ENCODE peak calls at places on chromosomes 7 and 10, in eight cellular contexts. D is fibroblast of lung, L is pancreas, T is psoas muscle, F is ovary, E is GM23248, A is endodermal cell, O is body of pancreas. I is an unnamed sample. For H3K9me3, the result is how much of the 10 kb centered on the place peaks cover.

GRCh38 chr10:15802375-15802949 is 57.8 kb downstream of the MINDY3 start:
- DNase-seq in T (no peak), O (no peak), D (no peak), F (no peak), E (no peak), A (peak), L (no peak), I (no peak)

GRCh38 chr10:89793649-89794254 is 92.4 kb downstream of the KIF20B start:
- DNase-seq in O (peak), L (peak), E (peak), F (no peak), D (peak), T (no peak), A (peak), I (no peak)

GRCh38 chr10:43420369-43421200 is 11.6 kb upstream of the HNRNPF start:
- DNase-seq in E (peak), D (peak), T (peak), F (peak), A (peak), L (peak), O (peak), I (peak)

GRCh38 chr7:27992755-27993478 is 187.7 kb downstream of the JAZF1 start:
- DNase-seq in D (no peak), T (no peak), O (no peak), F (peak), A (no peak), L (no peak), E (no peak), I (no peak)

GRCh38 chr10:3169738-3170137 is 2.8 kb downstream of the PITRM1 start:
- DNase-seq in T (no peak), O (no peak), L (no peak), E (no peak), D (no peak), F (no peak), A (peak), I (no peak)

GRCh38 chr7:109844362-109844761 is 1246.6 kb upstream of the LRRN3 start:
- DNase-seq in A (no peak), F (no peak), O (no peak), E (peak), L (no peak), D (peak), T (no peak), I (no peak)

GRCh38 chr7:100509213-100509612 is 25.5 kb downstream of the NYAP1 start:
- DNase-seq in F (peak), O (peak), E (peak), D (peak), L (peak), A (no peak), T (no peak), I (no peak)

GRCh38 chr7:94414481-94414880 is 19.8 kb downstream of the COL1A2 start:
- DNase-seq in E (peak), F (no peak), L (no peak), O (no peak), A (no peak), D (peak), T (no peak), I (no peak)

GRCh38 chr10:65719790-65720189 is 1206.0 kb upstream of the LRRTM3 start:
- DNase-seq in L (no peak), O (no peak), A (no peak), T (no peak), F (no peak), E (no peak), D (peak), I (no peak)

GRCh38 chr10:34758447-34758996 is 56.6 kb downstream of the PARD3 start:
- DNase-seq in L (no peak), E (peak), T (no peak), O (no peak), F (no peak), D (peak), A (no peak), I (no peak)

GRCh38 chr7:141452911-141453310 is 98.3 kb upstream of the AGK start:
- DNase-seq in D (no peak), T (no peak), A (no peak), O (no peak), L (no peak), E (no peak), F (no peak), I (no peak)

GRCh38 chr7:143391462-143392404 is 10.6 kb downstream of the ZYX start:
- DNase-seq in L (peak), O (no peak), E (peak), F (peak), D (peak), A (peak), T (peak), I (peak)

GRCh38 chr7:127770870-127771269 is 118.9 kb downstream of the SND1 start:
- DNase-seq in F (no peak), A (no peak), E (peak), L (no peak), O (no peak), T (no peak), D (peak), I (no peak)

GRCh38 chr7:24284699-24285506 is 913 bp downstream of the NPY start:
- DNase-seq in O (no peak), L (no peak), T (no peak), E (no peak), F (no peak), A (peak), D (no peak), I (no peak)

GRCh38 chr7:107725138-107725740 is 18.7 kb upstream of the CBLL1 start:
- DNase-seq in A (peak), E (peak), L (peak), D (peak), T (no peak), F (peak), O (peak), I (no peak)

GRCh38 chr7:101717986-101718746 is 89.1 kb upstream of the MYL10 start:
- DNase-seq in A (no peak), L (peak), E (peak), T (peak), F (no peak), D (peak), O (no peak), I (no peak)

GRCh38 chr7:91276909-91277308 is 12.7 kb downstream of the FZD1 start:
- DNase-seq in E (no peak), T (no peak), D (no peak), O (no peak), A (no peak), F (no peak), L (no peak), I (no peak)

GRCh38 chr10:132626761-132627735 is 89.5 kb downstream of the INPP5A start:
- DNase-seq in L (no peak), E (no peak), O (no peak), D (no peak), T (no peak), A (no peak), F (peak), I (no peak)

GRCh38 chr10:110357252-110357780 is 52.6 kb upstream of the SMNDC1 start:
- DNase-seq in T (no peak), L (no peak), A (no peak), D (peak), F (peak), E (peak), O (no peak), I (no peak)

GRCh38 chr7:15972767-15973362 is 286.4 kb upstream of the MEOX2 start:
- DNase-seq in T (no peak), F (no peak), O (no peak), E (peak), A (no peak), L (no peak), D (peak), I (no peak)

GRCh38 chr7:151427705-151428392 is 12.1 kb downstream of the CRYGN start:
- DNase-seq in T (no peak), E (no peak), O (no peak), A (no peak), D (no peak), L (no peak), F (peak), I (no peak)

GRCh38 chr10:77290528-77291155 is 347.0 kb downstream of the KCNMA1 start:
- DNase-seq in L (no peak), A (no peak), O (no peak), E (peak), F (no peak), T (no peak), D (peak), I (no peak)

DNA sequence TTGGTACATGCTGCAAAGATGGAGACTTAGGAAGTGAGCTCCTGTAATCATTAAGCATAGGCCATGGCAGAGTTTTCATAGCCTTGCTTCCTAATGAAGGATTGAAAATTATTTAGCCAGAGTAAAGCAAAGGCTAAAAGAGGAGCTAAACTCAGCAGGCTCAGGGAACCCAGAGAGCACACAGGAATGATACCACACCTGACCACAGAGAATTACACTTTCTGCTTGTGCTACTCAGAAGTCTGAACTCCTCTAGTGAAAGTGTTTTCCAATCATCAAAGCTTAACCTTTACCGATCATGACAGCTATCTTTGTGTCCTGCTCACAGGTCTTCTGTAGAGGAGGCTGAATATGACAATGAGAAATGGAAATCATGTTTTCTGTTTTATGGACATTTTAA is 347.7 kb downstream of the OTUD1 start:
- DNase-seq in T (no peak), A (no peak), O (no peak), F (no peak), D (no peak), L (no peak), E (no peak), I (no peak)
- H3K27ac ChIP-seq in T (no peak), A (no peak), O (no peak), F (no peak), D (no peak), L (no peak), E (no peak), I (no peak)

GRCh38 chr7:261341-262250 is 28.4 kb upstream of the FOXL3 start:
- DNase-seq in E (no peak), F (no peak), L (no peak), A (no peak), D (no peak), T (peak), O (no peak), I (no peak)
- H3K9me3 ChIP-seq in E (under half), F (under half), L (under half), A (under half), D (under half), T (under half), O (under half), I (under half)

DNA sequence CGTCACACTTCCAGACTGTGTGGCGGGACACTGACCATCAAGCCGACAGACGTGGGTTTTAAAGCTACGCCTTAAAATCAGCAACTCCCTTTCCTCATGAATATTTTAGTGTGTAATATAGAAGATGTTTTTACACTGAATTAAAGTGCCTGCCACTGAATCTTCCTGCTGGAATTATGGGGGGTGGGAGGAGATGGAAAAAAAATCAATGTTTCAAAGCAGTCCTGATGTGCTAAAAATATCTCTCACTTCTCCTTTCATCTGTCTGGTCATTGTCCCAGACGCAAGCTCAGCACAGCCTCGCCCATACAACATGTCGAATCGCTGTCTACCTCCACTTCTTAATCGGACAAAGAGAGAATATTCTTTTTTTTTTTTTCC is 165.1 kb upstream of the KLF14 start:
- DNase-seq in A (no peak), T (no peak), E (no peak), F (no peak), L (no peak), D (no peak), O (no peak), I (no peak)
- H3K27ac ChIP-seq in A (no peak), T (peak), E (peak), F (no peak), L (peak), D (peak), O (peak), I (no peak)

DNA sequence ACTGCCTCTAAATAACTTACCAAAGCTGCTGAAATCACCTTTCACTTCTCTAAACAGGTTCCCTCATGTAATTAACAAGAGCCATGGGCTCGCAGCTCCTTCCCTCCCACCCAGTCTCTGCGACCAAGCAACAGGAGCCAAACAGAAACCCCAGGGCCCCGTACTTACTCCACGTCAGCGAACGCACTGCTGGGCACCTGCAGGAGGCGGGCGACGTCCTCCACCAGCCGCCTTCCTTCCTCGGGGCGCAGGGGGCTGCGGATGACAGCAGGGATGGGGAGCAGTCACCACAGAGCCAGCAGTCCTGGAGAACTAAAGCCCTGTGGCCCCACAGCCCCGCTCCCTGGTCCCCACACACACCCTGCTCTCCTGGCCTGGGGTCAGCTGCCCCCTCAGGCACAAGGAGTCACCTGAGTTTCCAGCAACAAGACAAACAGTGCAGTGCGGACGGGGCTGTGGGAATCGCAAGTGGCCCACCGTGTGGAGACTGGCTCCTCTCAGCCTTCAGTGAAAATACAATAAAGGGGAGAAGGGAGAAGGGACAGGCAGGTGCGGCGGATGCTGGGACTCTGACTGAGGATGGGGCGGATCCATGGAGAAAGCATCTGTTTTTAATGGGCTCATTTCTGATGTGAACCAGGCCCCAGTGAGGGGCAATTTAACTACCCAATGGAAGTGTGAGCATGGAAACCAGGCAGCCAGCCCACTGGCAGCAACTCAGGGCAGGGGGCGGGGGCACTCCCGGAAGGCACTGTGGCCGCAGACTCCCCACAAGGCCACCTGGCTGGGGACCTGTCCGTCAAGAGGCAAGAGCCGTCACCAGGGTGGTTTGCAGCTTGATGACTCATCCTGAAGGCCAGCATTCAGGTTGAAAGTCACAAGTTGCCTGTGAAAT is 476.7 kb downstream of the PTPRN2 start:
- DNase-seq in D (no peak), T (no peak), A (peak), F (no peak), L (no peak), E (no peak), O (no peak), I (no peak)
- H3K9me3 ChIP-seq in D (under half), T (under half), A (half or more), F (under half), L (under half), E (under half), O (under half), I (under half)